ENCODE peak calls at places on chromosome 14, in four cellular contexts. W is tibial nerve, T is GM23248, B is esophagus muscularis mucosa. N is an unnamed sample.

GRCh38 chr14:88233915-88234314 is 89.2 kb downstream of the KCNK10 start:
- DNase-seq in W (no peak), T (peak), B (no peak), N (peak)

GRCh38 chr14:85414142-85414541 is 115.8 kb upstream of the FLRT2 start:
- DNase-seq in B (no peak), W (no peak), T (no peak), N (no peak)

GRCh38 chr14:36857842-36858445 is 196.3 kb downstream of the PAX9 start:
- DNase-seq in B (no peak), W (peak), T (no peak), N (no peak)

GRCh38 chr14:84129028-84129427 is 1400.9 kb upstream of the FLRT2 start:
- DNase-seq in B (no peak), T (no peak), W (no peak), N (no peak)

GRCh38 chr14:98162829-98163228 is 1109.2 kb downstream of the BCL11B start:
- DNase-seq in W (no peak), T (no peak), B (no peak), N (no peak)

GRCh38 chr14:73136387-73137221 is at the start of gene PSEN1:
- DNase-seq in T (peak), B (peak), W (peak), N (peak)

GRCh38 chr14:87705439-87705896 is 287.5 kb downstream of the GALC start:
- DNase-seq in T (peak), W (no peak), B (peak), N (no peak)

GRCh38 chr14:96532632-96533031 is 30.4 kb downstream of the PAPOLA start:
- DNase-seq in W (no peak), B (no peak), T (no peak), N (no peak)

GRCh38 chr14:50854521-50854920 is 17.3 kb upstream of the ABHD12B start:
- DNase-seq in W (no peak), B (no peak), T (no peak), N (no peak)

GRCh38 chr14:88333036-88333435 is 10.0 kb upstream of the KCNK10 start:
- DNase-seq in T (no peak), W (no peak), B (no peak), N (no peak)

GRCh38 chr14:98957211-98958047 is 314.6 kb downstream of the BCL11B start:
- DNase-seq in W (peak), B (peak), T (peak), N (no peak)

GRCh38 chr14:101087614-101088394 is 184.3 kb upstream of the RTL1 start:
- DNase-seq in W (no peak), T (no peak), B (no peak), N (no peak)

GRCh38 chr14:30757082-30757481 is 117.3 kb upstream of the COCH start:
- DNase-seq in B (no peak), W (no peak), T (no peak), N (no peak)

GRCh38 chr14:23537351-23538048 is 14.1 kb downstream of the ZFHX2 start:
- DNase-seq in B (no peak), W (no peak), T (peak), N (no peak)

GRCh38 chr14:22976620-22977433 is 5.5 kb downstream of the AJUBA start:
- DNase-seq in B (no peak), T (peak), W (no peak), N (no peak)

GRCh38 chr14:65213316-65213715 is 111.0 kb upstream of the MAX start:
- DNase-seq in T (no peak), B (no peak), W (no peak), N (no peak)

GRCh38 chr14:61153436-61153835 is 127.7 kb downstream of the TMEM30B start:
- DNase-seq in T (peak), W (no peak), B (peak), N (no peak)

GRCh38 chr14:70714055-70714550 is 72.4 kb downstream of the TTC9 start:
- DNase-seq in T (peak), B (no peak), W (no peak), N (peak)

GRCh38 chr14:100022772-100023451 is 42.3 kb upstream of the EVL start:
- DNase-seq in B (no peak), W (no peak), T (peak), N (no peak)

GRCh38 chr14:23209651-23210423 is 26.4 kb upstream of the SLC7A8 start:
- DNase-seq in W (no peak), T (no peak), B (no peak), N (no peak)

DNA sequence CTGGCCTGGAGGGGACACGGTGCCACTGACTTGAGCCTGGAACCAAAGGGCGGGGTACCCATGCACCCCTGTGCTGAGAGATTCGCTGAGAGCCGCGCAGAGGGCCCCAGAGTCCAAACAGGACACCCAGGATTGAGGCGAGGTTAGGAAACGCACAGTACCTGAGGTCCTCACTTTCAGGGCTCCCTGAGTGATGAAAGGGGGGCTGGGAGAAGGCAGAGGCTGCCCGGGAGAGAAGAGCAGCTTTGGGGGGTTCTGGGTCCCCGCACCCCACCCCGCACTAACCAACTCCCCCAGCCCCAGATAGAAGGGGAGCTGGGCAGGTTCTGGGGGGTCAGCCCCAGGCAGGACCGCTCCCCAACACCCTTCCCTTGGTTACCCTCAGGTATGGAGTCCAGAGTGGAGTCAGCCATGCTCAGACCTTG is 14.5 kb upstream of the ANKRD9 start:
- DNase-seq in W (no peak), B (no peak), T (no peak), N (no peak)
- H3K4me3 ChIP-seq in W (no peak), B (peak), T (peak), N (peak)

DNA sequence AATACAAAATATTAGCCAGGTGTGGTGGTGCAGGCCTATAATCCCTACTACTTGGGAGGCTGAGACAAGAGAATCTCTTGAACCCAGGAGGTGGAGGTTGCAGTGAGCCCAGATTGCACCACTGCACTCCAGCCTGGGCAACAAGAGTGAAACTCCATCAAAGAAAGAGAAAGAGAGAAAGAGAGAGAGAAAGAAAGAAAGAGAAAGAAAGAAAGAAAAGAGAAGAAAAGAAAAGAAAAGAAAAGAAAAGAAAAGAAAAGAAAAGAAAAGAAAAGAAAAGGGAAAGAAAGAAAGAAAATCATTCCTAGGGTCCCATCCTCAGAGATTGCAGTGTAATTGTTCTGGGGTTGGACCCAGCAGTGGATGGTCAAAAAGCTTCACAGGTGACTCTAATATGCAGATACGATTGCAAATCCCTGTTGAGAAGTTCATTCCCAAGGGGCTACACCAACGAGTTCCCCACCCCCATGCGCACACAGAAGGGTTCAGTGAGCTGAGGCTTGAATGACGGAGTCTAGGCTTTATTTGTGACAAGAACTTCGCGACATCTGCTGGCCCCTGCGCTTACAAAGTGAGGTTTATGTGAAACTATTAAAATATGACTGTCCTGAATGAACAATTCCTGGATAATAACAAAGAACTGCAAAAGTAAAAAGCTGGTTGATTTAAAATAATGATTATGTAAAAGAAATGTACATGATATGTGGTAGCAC is 17.4 kb upstream of the RNASE12 start:
- DNase-seq in B (no peak), W (no peak), T (no peak), N (no peak)
- H3K4me3 ChIP-seq in B (no peak), W (no peak), T (no peak), N (no peak)

GRCh38 chr14:53764846-53765245 is 191.8 kb downstream of the BMP4 start:
- DNase-seq in W (no peak), B (no peak), T (no peak), N (no peak)

GRCh38 chr14:53772936-53773335 is 183.7 kb downstream of the BMP4 start:
- DNase-seq in B (no peak), T (no peak), W (no peak), N (no peak)

GRCh38 chr14:53766106-53766505 is 190.5 kb downstream of the BMP4 start:
- DNase-seq in T (no peak), B (no peak), W (no peak), N (no peak)

DNA sequence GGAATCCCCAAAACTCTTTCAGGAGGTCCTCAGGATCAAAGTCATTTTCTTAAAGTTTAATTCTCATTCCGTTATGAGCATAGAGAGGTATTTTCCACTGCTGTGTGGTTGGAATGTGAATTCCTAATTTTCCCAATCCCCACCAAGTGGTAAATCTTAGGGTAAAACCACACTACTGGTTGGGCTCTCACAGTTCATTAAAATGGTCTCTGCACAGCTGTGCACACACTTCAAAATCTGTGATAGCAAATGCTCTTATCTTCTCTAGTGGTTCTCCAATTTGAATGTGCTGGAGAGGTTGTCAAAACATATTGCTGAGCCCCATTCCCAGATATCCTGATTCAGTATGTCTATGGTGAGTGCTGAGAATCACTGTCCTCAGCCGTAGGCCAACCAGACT is 189.1 kb downstream of the BMP4 start:
- DNase-seq in T (no peak), B (no peak), W (no peak), N (no peak)
- H3K4me3 ChIP-seq in T (no peak), B (no peak), W (no peak), N (no peak)

GRCh38 chr14:77580477-77580876 is 36.0 kb downstream of the SPTLC2 start:
- DNase-seq in T (no peak), W (no peak), B (peak), N (no peak)

GRCh38 chr14:77579760-77580159 is 36.7 kb downstream of the SPTLC2 start:
- DNase-seq in W (no peak), T (no peak), B (no peak), N (no peak)

GRCh38 chr14:77579065-77579464 is 37.4 kb downstream of the SPTLC2 start:
- DNase-seq in W (no peak), B (no peak), T (peak), N (no peak)

GRCh38 chr14:77582511-77582910 is 33.9 kb downstream of the SPTLC2 start:
- DNase-seq in B (peak), T (no peak), W (no peak), N (no peak)

GRCh38 chr14:77580964-77581505 is 35.4 kb downstream of the SPTLC2 start:
- DNase-seq in W (no peak), B (no peak), T (peak), N (peak)
- H3K4me3 ChIP-seq in W (no peak), B (peak), T (peak), N (no peak)

DNA sequence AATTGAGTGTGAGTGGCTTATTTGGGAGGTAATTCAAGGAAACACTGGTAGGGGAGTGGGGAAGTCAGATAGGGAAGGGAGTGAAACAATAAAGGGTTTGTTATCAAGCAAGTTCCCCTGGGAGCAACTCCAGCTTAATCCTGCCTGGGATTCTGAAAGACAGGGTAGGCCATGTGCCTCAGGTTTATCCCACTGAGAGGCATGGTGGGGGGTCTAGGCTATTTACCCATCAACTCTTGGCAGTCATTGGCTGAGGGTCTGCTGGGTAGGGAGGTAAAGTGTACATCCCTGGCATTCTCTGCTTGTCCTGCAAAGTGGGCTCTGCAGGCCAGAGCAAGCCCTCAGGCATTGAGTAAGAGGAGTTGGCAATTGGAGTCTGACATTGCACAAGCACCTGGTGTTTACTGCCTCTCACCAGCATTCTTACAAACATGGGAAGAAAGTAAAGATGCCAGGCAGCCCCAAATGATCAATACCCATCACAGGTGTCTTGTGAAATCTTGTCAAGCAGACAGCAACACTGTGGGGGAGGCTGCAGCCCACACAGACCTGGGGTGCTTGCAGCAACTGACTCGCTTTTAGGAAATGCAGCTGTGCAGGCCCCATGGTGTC is 169.3 kb downstream of the KTN1 start:
- DNase-seq in B (no peak), W (no peak), T (peak), N (no peak)
- H3K4me3 ChIP-seq in B (no peak), W (no peak), T (no peak), N (no peak)

GRCh38 chr14:68251766-68252100 is 432.2 kb downstream of the RAD51B start:
- DNase-seq in T (no peak), W (no peak), B (no peak), N (no peak)

GRCh38 chr14:68247867-68248266 is 428.3 kb downstream of the RAD51B start:
- DNase-seq in W (no peak), T (peak), B (no peak), N (no peak)

GRCh38 chr14:68250950-68251765 is 431.6 kb downstream of the RAD51B start:
- DNase-seq in B (no peak), T (no peak), W (no peak), N (no peak)

GRCh38 chr14:68248481-68249255 is 429.1 kb downstream of the RAD51B start:
- DNase-seq in W (no peak), B (no peak), T (peak), N (no peak)

DNA sequence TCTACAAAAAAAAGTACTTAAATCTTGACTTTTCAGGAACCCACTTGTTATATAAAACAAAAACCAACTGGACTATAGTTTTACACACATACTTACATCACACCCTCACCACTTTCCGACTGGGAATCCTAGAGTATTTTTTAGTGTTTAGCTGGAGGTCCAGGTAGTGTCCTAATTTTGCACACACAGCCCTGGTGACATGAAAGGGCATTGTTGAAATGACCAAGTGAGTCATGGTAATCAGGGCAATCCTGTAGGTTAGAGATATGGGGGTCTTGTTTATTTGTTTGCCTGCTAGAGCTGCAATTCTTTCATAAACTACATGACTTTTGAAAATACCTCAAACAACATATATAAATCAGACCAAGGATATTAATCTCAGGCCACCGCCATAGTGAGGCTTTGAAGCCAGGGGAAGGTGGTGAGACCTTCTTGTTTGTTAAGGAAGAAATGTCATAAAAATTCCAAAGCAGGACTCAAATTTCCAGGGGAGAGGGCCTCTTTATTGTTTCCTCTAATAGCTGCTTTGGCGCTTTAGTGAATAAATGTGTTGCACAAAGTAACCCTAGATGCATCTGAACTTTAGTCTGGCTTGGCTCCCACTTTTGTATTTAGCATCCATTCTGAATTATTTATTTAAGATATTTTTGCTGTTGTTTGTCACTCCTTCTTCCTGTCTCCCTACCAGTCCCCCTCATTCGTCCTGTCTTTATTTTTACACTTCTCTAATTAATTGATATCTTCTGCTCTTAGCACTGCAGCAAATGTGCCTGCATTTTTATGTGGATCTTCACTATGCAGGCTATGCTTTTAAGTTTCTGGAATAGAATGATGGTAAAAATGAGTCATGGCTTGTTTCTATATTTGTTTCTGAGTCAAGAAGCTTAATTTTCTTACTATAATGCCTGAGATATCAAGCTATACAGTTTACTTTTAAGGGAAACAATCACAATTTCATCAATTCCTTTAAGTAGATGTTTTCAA is 430.2 kb downstream of the RAD51B start:
- DNase-seq in W (no peak), B (no peak), T (peak), N (no peak)
- H3K4me3 ChIP-seq in W (no peak), B (no peak), T (no peak), N (no peak)

DNA sequence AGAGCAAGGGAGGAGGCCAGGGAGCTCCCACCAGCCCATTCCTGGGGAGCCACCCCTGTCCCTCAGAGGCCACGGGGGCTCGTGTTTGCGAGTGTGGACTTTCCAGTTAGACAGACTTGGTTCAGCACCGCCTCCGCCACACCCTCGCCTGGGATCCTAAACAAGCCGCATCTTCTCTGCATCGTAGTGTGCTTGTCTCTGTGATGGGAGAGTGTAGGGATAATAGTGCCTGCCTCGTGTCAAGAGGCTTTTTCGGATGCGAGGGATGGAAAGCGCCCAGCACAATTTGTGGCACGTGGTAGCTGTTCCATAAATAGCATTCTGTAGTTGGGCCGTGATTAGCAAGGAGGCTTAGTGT is 1.3 kb upstream of the PPP1R13B start:
- DNase-seq in W (no peak), B (no peak), T (no peak), N (no peak)
- H3K4me3 ChIP-seq in W (no peak), B (peak), T (no peak), N (no peak)

GRCh38 chr14:74610866-74611671 is 968 bp downstream of the LTBP2 start:
- DNase-seq in T (peak), B (no peak), W (no peak), N (no peak)
- H3K4me3 ChIP-seq in T (peak), B (peak), W (peak), N (no peak)